ENCODE peak calls at places on chromosomes 11 and 22, in five cellular contexts. G, Z, D, R and V are unnamed samples. For H3K27me3 and H3K36me3, the result is how much of the 10 kb centered on the place peaks cover.

GRCh38 chr11:1875093-1875785 is 16.5 kb downstream of the PRR33 start:
- DNase-seq in G (no peak), Z (no peak), D (peak), R (peak), V (peak)

GRCh38 chr22:25110596-25110845 is 89.1 kb upstream of the CRYBB3 start:
- DNase-seq in G (no peak), Z (no peak), D (no peak), R (no peak), V (no peak)

GRCh38 chr11:69587454-69588081 is 53.4 kb upstream of the CCND1 start:
- DNase-seq in G (no peak), Z (no peak), D (no peak), R (no peak), V (no peak)

GRCh38 chr11:11306855-11307254 is 46.2 kb downstream of the CSNK2A3 start:
- DNase-seq in G (no peak), Z (no peak), D (no peak), R (no peak), V (no peak)

GRCh38 chr11:15800121-15800800 is 556.1 kb downstream of the SOX6 start:
- DNase-seq in G (no peak), Z (no peak), D (peak), R (peak), V (no peak)

GRCh38 chr11:267491-267994 is 10.7 kb upstream of the NLRP6 start:
- DNase-seq in G (no peak), Z (no peak), D (peak), R (peak), V (peak)

GRCh38 chr11:125802387-125802786 is 14.5 kb downstream of the PATE3 start:
- DNase-seq in G (no peak), Z (no peak), D (no peak), R (no peak), V (no peak)

GRCh38 chr11:29296680-29297079 is 720.1 kb downstream of the KCNA4 start:
- DNase-seq in G (no peak), Z (no peak), D (no peak), R (no peak), V (no peak)

GRCh38 chr11:118911113-118911879 is 14.4 kb downstream of the BCL9L start:
- DNase-seq in G (no peak), Z (no peak), D (no peak), R (peak), V (peak)

GRCh38 chr11:128779036-128779435 is 85.2 kb downstream of the FLI1 start:
- DNase-seq in G (no peak), Z (no peak), D (no peak), R (no peak), V (no peak)

GRCh38 chr22:47388331-47388730 is 625.9 kb downstream of the TBC1D22A start:
- DNase-seq in G (no peak), Z (no peak), D (no peak), R (no peak), V (no peak)

GRCh38 chr11:130020323-130020722 is 17.7 kb upstream of the PRDM10 start:
- DNase-seq in G (no peak), Z (no peak), D (no peak), R (no peak), V (peak)

GRCh38 chr11:131331546-131331945 is 38.9 kb upstream of the NTM start:
- DNase-seq in G (peak), Z (no peak), D (no peak), R (no peak), V (no peak)

GRCh38 chr11:40514124-40514523 is 945.3 kb downstream of the LRRC4C start:
- DNase-seq in G (no peak), Z (no peak), D (no peak), R (no peak), V (no peak)

GRCh38 chr22:20807315-20807752 is 33.4 kb downstream of the SERPIND1 start:
- DNase-seq in G (no peak), Z (no peak), D (no peak), R (peak), V (no peak)

GRCh38 chr22:20181194-20181931 is 30.5 kb upstream of the CCDC188 start:
- DNase-seq in G (no peak), Z (no peak), D (no peak), R (no peak), V (no peak)

GRCh38 chr11:131893103-131893502 is 522.7 kb downstream of the NTM start:
- DNase-seq in G (no peak), Z (no peak), D (no peak), R (no peak), V (no peak)

GRCh38 chr11:96338910-96339703 is 3.9 kb downstream of the MAML2 start:
- DNase-seq in G (no peak), Z (no peak), D (peak), R (peak), V (no peak)

DNA sequence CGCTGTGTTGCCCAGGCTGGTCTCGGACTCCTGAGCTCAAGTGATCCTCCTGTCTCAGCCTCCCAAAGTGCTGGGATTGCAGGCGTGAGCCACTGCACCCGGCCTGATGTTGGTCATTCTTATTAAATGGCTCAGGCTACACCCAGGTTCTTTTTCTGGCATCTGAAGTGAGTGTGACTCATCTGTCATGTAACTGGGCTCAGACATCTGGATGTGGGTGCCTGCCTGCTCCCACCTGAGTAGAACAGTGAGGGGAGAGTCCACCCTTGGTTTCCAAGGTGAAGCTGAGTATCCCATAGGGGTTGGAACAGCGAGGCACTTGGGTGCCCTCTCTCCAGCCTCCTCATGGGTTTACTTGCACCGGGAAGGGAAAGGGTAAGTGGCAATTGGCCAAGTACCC is 36.7 kb upstream of the EIF3D start:
- DNase-seq in G (no peak), Z (no peak), D (no peak), R (no peak), V (no peak)
- H3K27me3 ChIP-seq in G (half or more), Z (under half), D (under half), R (under half), V (under half)

DNA sequence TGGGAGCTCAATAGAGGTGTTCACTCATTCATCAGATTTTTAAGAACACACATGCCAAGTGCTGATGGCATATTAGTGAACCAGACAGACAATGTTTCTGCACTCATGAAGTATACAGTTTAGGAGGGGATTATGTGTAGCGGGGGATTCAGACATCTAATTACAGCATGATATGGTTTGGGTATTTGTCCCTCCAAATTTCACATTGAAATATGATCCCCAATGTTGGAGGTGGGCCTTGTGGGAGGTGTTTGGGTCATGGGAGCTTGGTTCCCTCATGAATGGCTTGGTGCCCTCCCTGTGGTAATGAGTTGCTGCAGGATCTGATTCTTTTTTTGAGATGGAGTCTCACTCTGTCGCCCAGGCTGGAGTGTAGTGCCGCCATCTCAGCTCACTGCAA is 8.9 kb upstream of the RAB3IL1 start:
- DNase-seq in G (no peak), Z (no peak), D (no peak), R (no peak), V (no peak)
- H3K4me3 ChIP-seq in G (no peak), Z (no peak), D (no peak), R (no peak), V (no peak)

GRCh38 chr22:37636186-37636948 is 3.1 kb upstream of the SH3BP1 start:
- DNase-seq in G (no peak), Z (no peak), D (no peak), R (no peak), V (peak)

GRCh38 chr22:37636949-37637273 is 2.6 kb upstream of the SH3BP1 start:
- DNase-seq in G (no peak), Z (no peak), D (no peak), R (no peak), V (no peak)

GRCh38 chr22:37633693-37634504 is 5.6 kb upstream of the SH3BP1 start:
- DNase-seq in G (peak), Z (peak), D (peak), R (peak), V (peak)

GRCh38 chr22:37634505-37635002 is 4.9 kb upstream of the SH3BP1 start:
- DNase-seq in G (no peak), Z (no peak), D (no peak), R (no peak), V (peak)

DNA sequence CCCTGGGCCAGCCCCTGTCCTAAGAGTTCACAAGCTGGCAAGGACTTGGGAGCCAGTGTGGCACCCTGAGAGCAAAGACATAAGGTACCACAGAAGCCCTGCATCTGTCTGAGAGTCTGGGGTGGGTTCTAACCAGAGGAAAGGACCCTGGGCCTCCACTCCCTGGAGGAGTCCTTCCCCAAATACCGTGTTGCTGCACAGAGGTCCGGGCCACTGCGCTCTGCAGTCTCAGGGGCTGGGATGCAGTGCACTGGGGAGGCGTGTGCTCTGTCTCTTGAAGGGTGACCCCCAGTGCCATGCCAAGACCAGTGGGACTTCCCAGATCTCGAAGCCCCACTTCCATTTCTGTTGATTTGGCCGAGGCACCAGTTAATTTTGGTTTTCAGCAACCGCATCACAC is 4.3 kb upstream of the SH3BP1 start:
- DNase-seq in G (no peak), Z (no peak), D (no peak), R (no peak), V (no peak)
- H3K36me3 ChIP-seq in G (under half), Z (under half), D (under half), R (under half), V (under half)

DNA sequence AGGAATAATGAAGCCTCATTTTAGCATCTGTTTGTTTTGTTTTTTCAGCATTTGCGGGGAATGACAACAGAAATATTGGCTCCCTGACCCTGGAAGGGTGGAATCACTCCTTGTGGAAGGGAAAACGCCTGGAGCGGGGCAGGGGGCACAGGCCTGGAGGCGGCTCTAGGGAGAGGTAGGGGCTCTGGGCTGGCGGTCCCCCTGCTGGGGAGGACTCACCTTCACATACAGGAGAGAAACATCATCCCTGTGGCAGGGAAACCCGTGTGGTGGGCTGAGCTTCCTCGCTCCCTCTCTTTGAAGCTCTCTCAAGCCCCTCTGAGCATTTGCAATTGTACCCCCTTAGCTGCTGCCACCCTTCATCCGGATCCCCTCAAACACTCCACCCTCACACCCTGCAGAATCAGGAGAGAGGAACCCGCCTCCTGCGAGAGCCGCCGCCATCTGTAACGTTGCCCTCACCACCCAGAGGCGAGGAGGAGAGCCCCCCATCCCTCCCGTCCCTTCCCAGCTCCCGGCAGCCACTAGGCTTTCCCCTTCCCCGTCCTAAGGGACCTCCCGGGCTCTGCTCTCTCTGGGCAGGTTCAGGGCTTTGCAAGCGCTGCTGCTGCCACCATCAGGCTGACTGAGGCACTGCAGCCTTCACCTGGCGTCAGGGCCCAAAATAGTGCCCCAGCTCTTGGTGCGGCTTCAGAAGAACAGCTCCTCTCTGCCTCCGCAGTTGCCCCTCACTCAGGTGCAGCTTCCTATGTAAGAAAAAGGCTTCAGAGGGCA is 10.4 kb downstream of the KIRREL3 start:
- DNase-seq in G (peak), Z (peak), D (peak), R (peak), V (peak)
- H3K27me3 ChIP-seq in G (under half), Z (under half), D (under half), R (under half), V (under half)

DNA sequence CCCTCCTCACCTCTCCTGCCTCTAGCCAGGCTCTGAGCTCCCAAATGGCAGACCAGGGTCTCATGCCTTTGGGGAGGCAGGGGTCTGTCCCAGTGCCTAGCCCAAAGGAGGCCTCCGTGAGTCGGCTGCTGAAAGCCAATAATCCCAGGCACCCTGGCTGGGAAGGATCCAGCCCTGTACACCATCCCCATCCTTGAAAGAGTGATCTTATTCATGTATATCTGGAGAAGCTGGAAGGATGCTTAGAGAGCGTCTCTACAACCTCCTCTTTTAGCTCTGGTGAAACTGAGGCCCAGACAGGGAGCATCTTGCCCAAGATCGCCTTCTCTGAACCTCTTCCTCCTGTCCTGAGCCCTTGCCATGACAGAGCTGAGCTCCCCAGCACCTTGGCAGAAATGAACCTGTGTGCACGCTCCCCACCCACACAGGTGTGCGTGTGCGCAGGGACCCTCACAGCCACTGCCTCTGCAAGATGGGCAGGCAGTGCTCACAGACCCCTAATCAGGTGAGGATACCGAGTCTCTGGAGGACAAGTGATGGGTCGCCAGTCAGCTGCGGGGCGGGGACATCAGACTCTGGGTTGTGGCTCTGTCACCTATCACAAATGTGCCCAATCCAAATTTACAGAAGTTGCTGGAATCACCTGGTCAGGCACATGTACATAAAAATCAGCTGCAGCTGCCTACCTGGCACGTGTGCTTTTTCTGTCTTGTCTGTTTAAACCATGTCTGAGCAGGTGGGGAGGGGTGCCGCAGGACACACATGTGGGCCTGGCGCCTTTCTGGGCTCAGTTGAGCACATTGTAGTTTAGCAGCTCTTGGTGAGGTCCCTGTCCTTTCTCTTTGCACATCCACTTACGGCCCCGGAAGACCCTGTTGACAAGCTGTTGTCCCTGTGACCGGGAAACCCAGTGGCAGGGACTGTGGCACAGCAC is 49.3 kb upstream of the WNT7B start:
- DNase-seq in G (no peak), Z (no peak), D (peak), R (peak), V (peak)
- H3K4me3 ChIP-seq in G (no peak), Z (no peak), D (peak), R (peak), V (no peak)

DNA sequence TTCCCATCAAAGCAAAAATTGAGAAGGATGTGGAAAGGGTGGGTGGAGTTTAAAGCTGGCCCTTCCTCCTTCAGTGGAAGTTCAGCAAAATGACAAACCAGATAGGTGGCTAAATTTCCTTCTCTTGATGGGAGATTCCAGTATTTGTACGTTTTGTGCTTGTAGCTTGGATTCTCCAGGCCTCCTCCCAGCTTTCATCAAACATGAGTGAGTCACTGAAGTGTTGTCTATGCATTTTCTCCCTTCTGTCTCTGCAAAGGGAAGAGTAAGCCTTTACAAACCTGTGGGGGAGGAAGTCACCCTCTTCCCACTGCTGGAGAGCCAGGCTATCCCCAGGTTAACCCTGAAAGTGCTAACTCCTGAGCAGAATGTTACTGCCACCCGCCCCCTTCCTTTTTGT is 6.4 kb downstream of the MARK2 start:
- DNase-seq in G (no peak), Z (no peak), D (no peak), R (no peak), V (no peak)
- H3K36me3 ChIP-seq in G (under half), Z (half or more), D (under half), R (under half), V (under half)

GRCh38 chr11:85021066-85021465 is 606.1 kb downstream of the DLG2 start:
- DNase-seq in G (no peak), Z (no peak), D (no peak), R (no peak), V (no peak)
- H3K27me3 ChIP-seq in G (under half), Z (under half), D (under half), R (under half), V (under half)

GRCh38 chr22:38754247-38755154 is 1.3 kb downstream of the SUN2 start:
- DNase-seq in G (peak), Z (no peak), D (peak), R (peak), V (peak)

GRCh38 chr22:38756631-38757463 is 1.0 kb upstream of the SUN2 start:
- DNase-seq in G (no peak), Z (no peak), D (peak), R (no peak), V (no peak)

GRCh38 chr22:38755911-38756532 is at the start of gene SUN2:
- DNase-seq in G (peak), Z (peak), D (peak), R (peak), V (peak)

GRCh38 chr22:38753894-38754246 is 1.9 kb downstream of the SUN2 start:
- DNase-seq in G (no peak), Z (no peak), D (no peak), R (no peak), V (no peak)

GRCh38 chr22:38755155-38755910 is 465 bp downstream of the SUN2 start:
- DNase-seq in G (peak), Z (peak), D (peak), R (peak), V (peak)
- H3K4me3 ChIP-seq in G (peak), Z (peak), D (peak), R (peak), V (peak)

GRCh38 chr11:120462825-120463224 is 48.7 kb upstream of the GRIK4 start:
- DNase-seq in G (no peak), Z (no peak), D (no peak), R (no peak), V (no peak)
- H3K36me3 ChIP-seq in G (half or more), Z (half or more), D (half or more), R (half or more), V (under half)